ENCODE peak calls at places on chromosomes 4 and X, in eight cellular contexts. J, Q, Z, P, X, O, W and D are unnamed samples. For H3K4me1, the result is how much of the 10 kb centered on the place peaks cover.

GRCh38 chr4:166538491-166539005 is 665.5 kb downstream of the TLL1 start:
- DNase-seq in J (no peak), Q (no peak), Z (no peak), P (no peak), X (no peak), O (no peak), W (no peak), D (no peak)

GRCh38 chr4:118968006-118968405 is 79.4 kb downstream of the SYNPO2 start:
- DNase-seq in J (no peak), Q (no peak), Z (peak), P (no peak), X (peak), O (no peak), W (peak), D (peak)

GRCh38 chrX:75327607-75328006 is 53.7 kb downstream of the UPRT start:
- DNase-seq in J (no peak), Q (no peak), Z (no peak), P (no peak), X (no peak), O (no peak), W (no peak), D (no peak)

GRCh38 chr4:118289794-118290193 is 63.0 kb downstream of the PRSS12 start:
- DNase-seq in J (no peak), Q (no peak), Z (no peak), P (no peak), X (peak), O (no peak), W (peak), D (no peak)

GRCh38 chrX:27350476-27350875 is 112.7 kb downstream of the PPP4R3C start:
- DNase-seq in J (no peak), Q (no peak), Z (no peak), P (no peak), X (no peak), O (no peak), W (no peak), D (no peak)

GRCh38 chrX:115324194-115324593 is 34.7 kb downstream of the LUZP4 start:
- DNase-seq in J (peak), Q (peak), Z (no peak), P (no peak), X (peak), O (no peak), W (peak), D (no peak)

GRCh38 chr4:23368081-23368697 is 521.7 kb downstream of the PPARGC1A start:
- DNase-seq in J (no peak), Q (no peak), Z (peak), P (no peak), X (peak), O (no peak), W (peak), D (peak)

GRCh38 chrX:28135378-28136047 is 154.3 kb upstream of the DCAF8L1 start:
- DNase-seq in J (no peak), Q (no peak), Z (no peak), P (no peak), X (peak), O (no peak), W (peak), D (no peak)

GRCh38 chrX:53714580-53715335 is 28.2 kb upstream of the HUWE1 start:
- DNase-seq in J (peak), Q (no peak), Z (no peak), P (peak), X (peak), O (no peak), W (peak), D (peak)

GRCh38 chrX:129754266-129755024 is 15.7 kb downstream of the XPNPEP2 start:
- DNase-seq in J (no peak), Q (no peak), Z (no peak), P (no peak), X (no peak), O (no peak), W (no peak), D (peak)

GRCh38 chrX:97399400-97399799 is 515.7 kb downstream of the RPA4 start:
- DNase-seq in J (no peak), Q (no peak), Z (no peak), P (no peak), X (peak), O (no peak), W (peak), D (no peak)

GRCh38 chr4:128006592-128006991 is 41.4 kb downstream of the ABHD18 start:
- DNase-seq in J (no peak), Q (no peak), Z (no peak), P (no peak), X (peak), O (no peak), W (peak), D (no peak)

GRCh38 chrX:41276661-41277506 is 57.1 kb upstream of the DDX3X start:
- DNase-seq in J (no peak), Q (no peak), Z (no peak), P (no peak), X (peak), O (no peak), W (no peak), D (peak)

GRCh38 chrX:9414416-9414815 is 50.4 kb upstream of the TBL1X start:
- DNase-seq in J (no peak), Q (no peak), Z (no peak), P (no peak), X (no peak), O (no peak), W (no peak), D (no peak)

GRCh38 chrX:41027388-41027787 is 57.9 kb upstream of the USP9X start:
- DNase-seq in J (no peak), Q (no peak), Z (no peak), P (no peak), X (peak), O (no peak), W (peak), D (peak)

GRCh38 chr4:121827851-121828250 is 4.2 kb upstream of the CCNA2 start:
- DNase-seq in J (no peak), Q (no peak), Z (no peak), P (no peak), X (peak), O (no peak), W (peak), D (no peak)

GRCh38 chrX:2928583-2929434 is at the start of gene ARSD:
- DNase-seq in J (peak), Q (peak), Z (peak), P (peak), X (peak), O (peak), W (peak), D (peak)

GRCh38 chrX:20056704-20057103 is 60.0 kb downstream of the MAP7D2 start:
- DNase-seq in J (no peak), Q (no peak), Z (no peak), P (no peak), X (no peak), O (no peak), W (peak), D (no peak)

GRCh38 chrX:100609591-100609990 is 24.9 kb downstream of the TNMD start:
- DNase-seq in J (no peak), Q (no peak), Z (no peak), P (no peak), X (no peak), O (no peak), W (no peak), D (peak)

GRCh38 chrX:100611951-100612350 is 24.7 kb downstream of the TSPAN6 start:
- DNase-seq in J (no peak), Q (no peak), Z (no peak), P (no peak), X (no peak), O (no peak), W (no peak), D (no peak)

GRCh38 chrX:100615015-100615414 is 21.6 kb downstream of the TSPAN6 start:
- DNase-seq in J (no peak), Q (no peak), Z (no peak), P (no peak), X (peak), O (peak), W (peak), D (peak)
- TF ChIP-seq CTCF in J (peak), Q (peak), Z (peak), P (peak), X (peak), O (peak), W (peak), D (peak)

DNA sequence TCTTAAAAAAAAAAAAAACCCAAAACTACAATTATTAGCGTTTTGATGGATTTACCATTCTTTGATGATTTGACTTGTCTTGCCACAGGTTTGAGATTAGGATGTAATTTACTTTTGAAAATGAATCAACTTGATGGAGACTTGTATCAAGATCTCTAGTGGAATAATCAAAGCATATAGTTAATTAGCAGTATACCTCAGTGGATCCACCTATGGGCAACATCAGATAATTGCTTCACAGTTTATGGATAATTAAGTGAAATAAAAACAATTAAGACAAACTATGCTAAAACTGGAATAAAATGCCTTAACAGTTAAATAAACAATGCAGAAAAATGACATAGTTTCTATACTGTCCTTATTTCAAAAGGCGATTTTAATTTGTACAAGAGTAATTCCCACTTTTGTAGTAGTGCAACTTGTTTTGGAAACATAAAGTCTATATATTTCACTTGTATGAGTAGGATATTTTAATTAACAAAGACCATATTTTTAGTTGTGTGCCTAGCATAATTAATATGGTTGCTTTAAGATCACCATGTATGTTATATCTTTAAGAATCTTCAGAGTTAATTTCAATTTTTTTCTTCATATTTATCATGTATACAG is 4.2 kb downstream of the CPEB2 start:
- DNase-seq in J (no peak), Q (no peak), Z (no peak), P (no peak), X (peak), O (no peak), W (peak), D (no peak)
- H3K4me3 ChIP-seq in J (peak), Q (peak), Z (peak), P (no peak), X (peak), O (peak), W (peak), D (no peak)

GRCh38 chrX:13008851-13009250 is 33.9 kb downstream of the TMSB4X start:
- DNase-seq in J (no peak), Q (no peak), Z (no peak), P (no peak), X (no peak), O (no peak), W (no peak), D (no peak)

GRCh38 chrX:13009256-13009655 is 34.3 kb downstream of the TMSB4X start:
- DNase-seq in J (peak), Q (no peak), Z (no peak), P (peak), X (no peak), O (peak), W (no peak), D (no peak)

GRCh38 chrX:13010546-13010945 is 33.9 kb downstream of the FAM9C start:
- DNase-seq in J (no peak), Q (no peak), Z (no peak), P (no peak), X (no peak), O (no peak), W (no peak), D (no peak)

GRCh38 chrX:13008189-13008533 is 33.3 kb downstream of the TMSB4X start:
- DNase-seq in J (no peak), Q (no peak), Z (no peak), P (no peak), X (no peak), O (no peak), W (peak), D (no peak)

DNA sequence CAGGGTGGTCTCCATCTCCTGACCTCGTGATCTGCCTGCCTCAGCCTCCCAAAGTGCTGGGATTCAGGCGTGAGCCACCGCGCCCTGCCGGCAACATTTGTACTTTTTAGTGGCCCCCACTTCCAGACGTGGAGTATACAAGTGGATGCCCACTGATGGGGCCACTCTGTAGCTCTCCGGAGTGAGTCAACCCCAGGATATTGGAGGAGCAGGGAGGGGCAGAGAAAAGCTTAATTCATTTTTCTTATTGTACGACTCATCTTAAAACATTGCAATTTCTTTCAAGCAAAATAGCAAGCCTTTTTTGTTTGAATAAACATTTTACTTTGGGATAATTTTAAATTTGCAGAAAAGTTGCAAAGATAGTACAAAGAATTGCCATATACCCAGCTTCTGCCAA is 34.6 kb downstream of the FAM9C start:
- DNase-seq in J (no peak), Q (no peak), Z (no peak), P (no peak), X (no peak), O (no peak), W (peak), D (no peak)
- H3K4me1 ChIP-seq in J (under half), Q (under half), Z (under half), P (under half), X (under half), O (under half), W (under half), D (under half)

GRCh38 chr4:101191302-101192098 is 155.8 kb downstream of the PPP3CA start:
- DNase-seq in J (peak), Q (peak), Z (peak), P (peak), X (peak), O (peak), W (peak), D (peak)

GRCh38 chr4:101188906-101189305 is 158.4 kb downstream of the PPP3CA start:
- DNase-seq in J (no peak), Q (no peak), Z (no peak), P (no peak), X (no peak), O (no peak), W (no peak), D (no peak)

GRCh38 chr4:101186558-101187184 is 160.7 kb downstream of the PPP3CA start:
- DNase-seq in J (no peak), Q (no peak), Z (no peak), P (no peak), X (no peak), O (no peak), W (no peak), D (no peak)

GRCh38 chr4:101184668-101185067 is 162.7 kb downstream of the PPP3CA start:
- DNase-seq in J (no peak), Q (no peak), Z (no peak), P (no peak), X (no peak), O (no peak), W (no peak), D (no peak)

GRCh38 chr4:101187837-101188236 is 159.5 kb downstream of the PPP3CA start:
- DNase-seq in J (no peak), Q (no peak), Z (no peak), P (no peak), X (peak), O (no peak), W (no peak), D (no peak)
- TF ChIP-seq CTCF in J (peak), Q (peak), Z (no peak), P (no peak), X (no peak), O (no peak), W (no peak), D (no peak)

GRCh38 chr4:52269761-52270160 is 218.7 kb downstream of the SPATA18 start:
- DNase-seq in J (no peak), Q (no peak), Z (no peak), P (no peak), X (no peak), O (no peak), W (no peak), D (no peak)

GRCh38 chr4:52266537-52267137 is 215.5 kb downstream of the SPATA18 start:
- DNase-seq in J (no peak), Q (peak), Z (no peak), P (peak), X (no peak), O (peak), W (no peak), D (no peak)

GRCh38 chr4:52260507-52261302 is 209.6 kb downstream of the SPATA18 start:
- DNase-seq in J (no peak), Q (peak), Z (peak), P (no peak), X (no peak), O (no peak), W (no peak), D (no peak)

GRCh38 chr4:52263612-52264011 is 212.5 kb downstream of the SPATA18 start:
- DNase-seq in J (no peak), Q (no peak), Z (no peak), P (no peak), X (no peak), O (no peak), W (no peak), D (no peak)

GRCh38 chr4:52265781-52266525 is 214.8 kb downstream of the SPATA18 start:
- DNase-seq in J (no peak), Q (no peak), Z (no peak), P (no peak), X (no peak), O (no peak), W (no peak), D (no peak)
- H3K4me3 ChIP-seq in J (no peak), Q (no peak), Z (no peak), P (no peak), X (no peak), O (no peak), W (no peak), D (no peak)

GRCh38 chr4:2261110-2261852 is 628 bp downstream of the MXD4 start:
- DNase-seq in J (peak), Q (peak), Z (peak), P (peak), X (peak), O (peak), W (peak), D (peak)
- H3K4me1 ChIP-seq in J (half or more), Q (half or more), Z (under half), P (half or more), X (under half), O (under half), W (under half), D (under half)

DNA sequence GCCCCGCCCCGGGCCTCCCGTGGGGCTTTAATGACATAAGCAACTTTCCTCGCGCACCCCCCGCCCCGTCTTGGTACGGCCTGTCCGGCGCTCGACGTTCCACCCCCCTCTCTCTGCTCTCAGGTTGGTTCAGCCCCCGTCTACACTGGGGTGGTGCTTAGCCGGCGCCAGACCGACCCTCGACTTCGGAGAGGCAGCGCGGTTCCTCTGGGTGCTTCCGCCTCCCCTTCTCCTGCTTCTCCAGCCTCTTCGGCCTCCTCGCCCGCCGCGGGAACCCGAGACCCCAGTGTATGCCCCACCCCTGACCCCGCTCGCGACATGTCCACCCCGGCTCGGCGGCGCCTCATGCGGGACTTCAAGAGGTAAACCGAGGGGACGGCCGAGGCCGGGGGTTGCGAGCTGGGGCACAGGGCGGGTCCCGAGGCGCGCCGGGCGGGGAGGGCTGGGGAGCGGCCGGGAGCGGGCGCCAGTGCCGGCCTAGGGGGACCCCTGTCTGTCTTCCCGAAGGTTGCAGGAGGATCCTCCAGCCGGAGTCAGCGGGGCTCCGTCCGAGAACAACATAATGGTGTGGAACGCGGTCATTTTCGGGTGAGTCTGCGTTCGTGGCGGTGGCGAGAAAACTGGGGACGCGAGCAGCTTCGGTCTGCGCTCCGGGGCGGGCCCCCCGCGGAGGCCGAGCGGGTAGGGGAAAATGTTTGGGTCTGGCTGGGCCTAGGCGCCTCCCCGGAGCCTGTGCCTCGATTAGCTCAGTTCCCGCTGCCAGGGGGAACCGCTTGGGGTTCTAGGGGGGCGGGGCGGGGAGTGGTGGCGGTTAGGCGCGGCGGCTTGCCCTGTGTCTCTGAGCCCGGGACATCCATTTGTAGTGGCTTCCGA is at the start of gene UBE2A:
- DNase-seq in J (peak), Q (peak), Z (peak), P (peak), X (peak), O (peak), W (peak), D (peak)
- TF ChIP-seq CTCF in J (peak), Q (peak), Z (no peak), P (peak), X (peak), O (no peak), W (peak), D (peak)

GRCh38 chr4:72311291-72311690 is 257.7 kb downstream of the ADAMTS3 start:
- DNase-seq in J (no peak), Q (no peak), Z (no peak), P (no peak), X (no peak), O (no peak), W (no peak), D (no peak)

GRCh38 chr4:72313121-72313520 is 255.9 kb downstream of the ADAMTS3 start:
- DNase-seq in J (no peak), Q (no peak), Z (no peak), P (no peak), X (no peak), O (no peak), W (no peak), D (no peak)

GRCh38 chr4:72314869-72315268 is 254.2 kb downstream of the ADAMTS3 start:
- DNase-seq in J (no peak), Q (no peak), Z (no peak), P (no peak), X (peak), O (no peak), W (peak), D (no peak)

DNA sequence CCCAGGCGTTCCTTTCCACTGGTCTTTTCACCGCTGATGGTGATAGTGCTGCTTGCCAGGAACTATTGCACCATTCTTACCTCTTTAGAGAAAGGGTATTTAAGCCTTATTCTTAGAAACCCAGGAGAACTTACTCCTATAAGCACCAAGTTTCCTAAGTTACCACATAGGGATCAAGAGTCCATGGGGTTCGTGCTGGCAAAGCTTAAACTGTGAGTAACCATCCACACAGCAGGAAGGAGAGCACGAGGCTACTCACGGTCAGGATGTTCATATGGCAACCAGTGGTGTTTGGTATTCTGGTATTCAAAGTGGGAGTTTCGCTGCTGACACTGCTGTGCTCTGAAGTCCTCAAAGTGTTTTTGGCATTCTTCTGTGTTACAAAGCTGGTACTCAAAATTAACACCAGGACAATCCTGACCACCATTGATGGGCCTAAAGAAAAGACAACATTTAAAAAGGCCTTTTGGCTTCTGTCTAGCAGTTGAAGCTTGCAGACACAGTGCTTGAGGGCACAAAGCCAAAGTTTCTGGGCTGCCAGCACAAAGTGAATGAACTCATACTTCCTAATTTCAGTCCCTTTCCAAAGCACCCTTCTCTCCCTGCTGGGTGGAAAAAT is 256.9 kb downstream of the ADAMTS3 start:
- DNase-seq in J (no peak), Q (peak), Z (peak), P (peak), X (peak), O (peak), W (peak), D (peak)
- H3K4me3 ChIP-seq in J (no peak), Q (no peak), Z (no peak), P (no peak), X (no peak), O (no peak), W (no peak), D (no peak)